ENCODE peak calls at places on chromosomes 13 and 19, in ten cellular contexts. P is retinal pigment epithelial cell, X is brain microvascular endothelial cell, B is fibroblast of lung, Y is foreskin keratinocyte, D is adrenal gland, H is IMR-90, O is heart left ventricle, U is uterus, T is PC-3. F is an unnamed sample.

GRCh38 chr13:87622921-87623320 is 48.2 kb upstream of the SLITRK5 start:
- DNase-seq in H (no peak), D (no peak), X (no peak), Y (no peak), B (peak; percentile 5), U (no peak), T (no peak), P (no peak), O (no peak), F (no peak)

GRCh38 chr13:26988059-26988769 is 183.4 kb downstream of the USP12 start:
- DNase-seq in B (no peak), U (no peak), T (no peak), O (no peak), P (no peak), H (no peak), D (no peak), Y (no peak), X (no peak), F (no peak)

GRCh38 chr13:102999498-102999897 is 66.7 kb downstream of the SLC10A2 start:
- DNase-seq in U (no peak), O (no peak), B (no peak), H (no peak), X (no peak), Y (no peak), D (no peak), P (no peak), T (no peak), F (no peak)

GRCh38 chr19:4474504-4475136 is 2.5 kb downstream of the HDGFL2 start:
- DNase-seq in X (peak; percentile 52), P (no peak), H (peak; percentile 68), B (peak; percentile 72), Y (peak; percentile 41), U (no peak), O (no peak), T (peak; percentile 12), D (no peak), F (peak; percentile 34)

GRCh38 chr19:29724102-29724641 is 9.1 kb upstream of the C19orf12 start:
- DNase-seq in O (no peak), U (no peak), Y (no peak), D (no peak), B (peak; percentile 32), X (no peak), T (no peak), P (no peak), H (peak; percentile 5), F (no peak)

GRCh38 chr13:113114511-113115362 is 7.9 kb upstream of the F10 start:
- DNase-seq in T (no peak), X (no peak), H (no peak), U (peak; percentile 9), B (no peak), P (no peak), Y (no peak), O (peak; percentile 9), D (no peak), F (no peak)

GRCh38 chr13:81295177-81295576 is 954.3 kb upstream of the SPRY2 start:
- DNase-seq in H (no peak), P (no peak), U (no peak), B (no peak), O (no peak), D (no peak), Y (no peak), T (no peak), X (no peak), F (no peak)

GRCh38 chr13:106095406-106095805 is 440.1 kb downstream of the EFNB2 start:
- DNase-seq in O (no peak), X (no peak), Y (no peak), T (no peak), P (no peak), D (no peak), H (no peak), B (no peak), U (no peak), F (no peak)

DNA sequence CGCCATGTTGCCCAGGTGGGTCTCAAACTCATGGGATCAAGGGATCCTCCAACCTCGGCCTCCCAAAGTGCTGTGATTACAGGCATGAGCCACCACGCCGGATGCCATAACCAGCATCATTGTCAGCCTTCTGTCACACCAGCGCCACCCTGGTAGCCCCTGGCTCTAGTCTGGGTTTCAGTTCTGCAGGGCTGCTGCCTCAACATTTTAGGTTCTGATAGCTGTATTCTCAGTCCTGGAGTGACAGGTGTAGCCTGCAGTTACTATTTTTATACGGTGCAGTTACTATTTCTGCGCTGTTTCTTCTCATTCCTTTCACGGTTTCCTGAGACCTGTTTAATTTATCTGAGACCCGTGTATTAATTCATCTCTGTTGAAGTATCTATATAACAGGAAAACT is 57.1 kb downstream of the TRPM4 start:
- DNase-seq in U (no peak), O (no peak), X (no peak), D (no peak), H (no peak), P (no peak), Y (no peak), B (no peak), T (no peak), F (no peak)
- TF ChIP-seq CTCF in U (no peak), O (no peak), X (no peak), D (no peak), H (no peak), P (no peak), Y (no peak), B (no peak), T (no peak), F (no peak)

GRCh38 chr19:39082745-39083598 is 1.2 kb upstream of the ACP7 start:
- DNase-seq in Y (peak; percentile 29), O (no peak), X (no peak), P (no peak), U (no peak), T (peak; percentile 19), D (no peak), B (no peak), H (no peak), F (no peak)

GRCh38 chr19:39085392-39085791 is 1.2 kb downstream of the ACP7 start:
- DNase-seq in X (no peak), P (no peak), U (no peak), T (no peak), H (no peak), D (no peak), O (no peak), B (no peak), Y (no peak), F (no peak)

GRCh38 chr19:39083599-39083982 is 577 bp upstream of the ACP7 start:
- DNase-seq in T (no peak), Y (peak; percentile 27), P (no peak), O (no peak), D (no peak), H (no peak), U (no peak), B (no peak), X (no peak), F (no peak)

GRCh38 chr19:39084732-39085080 is 538 bp downstream of the ACP7 start:
- DNase-seq in H (no peak), O (no peak), X (no peak), D (no peak), U (no peak), Y (no peak), T (peak; percentile 14), B (no peak), P (no peak), F (no peak)

DNA sequence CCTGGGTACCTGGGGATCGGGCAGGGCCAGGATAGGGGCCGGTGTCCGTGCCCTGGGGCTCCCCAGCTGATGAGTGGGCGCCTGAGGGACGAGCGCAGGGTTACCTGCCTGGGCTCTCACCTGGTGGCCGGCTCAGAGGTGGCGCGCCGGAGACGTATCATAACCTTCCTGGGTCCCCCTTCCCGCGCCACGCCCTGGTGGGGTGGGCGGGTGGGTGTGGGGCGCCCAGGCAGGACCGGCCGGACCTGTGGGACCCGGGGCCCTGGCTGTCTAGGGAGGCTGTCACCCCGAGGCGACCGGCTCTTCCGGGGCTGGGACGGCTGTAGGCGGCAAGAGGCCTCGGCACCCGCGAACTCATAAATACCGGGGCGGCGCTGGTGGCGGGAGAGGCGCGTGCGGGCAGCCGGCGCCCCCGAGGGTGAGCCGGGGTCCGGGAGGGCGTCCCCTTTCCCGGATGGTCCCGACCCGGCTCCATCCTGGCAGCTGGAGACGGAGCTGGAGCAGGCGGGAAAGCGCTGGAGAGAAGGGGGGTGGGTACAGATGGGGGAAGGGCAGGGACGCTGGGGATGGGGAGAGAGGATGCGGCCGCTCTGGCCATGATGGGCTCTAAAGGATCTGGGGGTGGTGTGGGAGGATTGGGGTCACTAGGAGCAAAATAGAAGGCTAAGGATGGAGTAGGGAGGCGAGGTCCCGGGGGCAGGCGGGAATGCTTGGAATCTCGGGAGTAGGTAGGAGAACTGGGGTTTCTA is at the start of gene ACP7:
- DNase-seq in U (no peak), P (no peak), O (no peak), H (no peak), T (peak; percentile 32), Y (no peak), B (no peak), X (no peak), D (no peak), F (no peak)
- TF ChIP-seq CTCF in U (no peak), P (no peak), O (no peak), H (no peak), T (no peak), Y (no peak), B (no peak), X (no peak), D (no peak), F (no peak)

GRCh38 chr13:36088001-36088400 is 43.2 kb downstream of the DCLK1 start:
- DNase-seq in O (no peak), U (no peak), D (no peak), T (peak; percentile 20), B (peak; percentile 3), Y (peak; percentile 27), X (no peak), P (no peak), H (no peak), F (no peak)

GRCh38 chr13:36084131-36084530 is 47.1 kb downstream of the DCLK1 start:
- DNase-seq in O (no peak), D (no peak), Y (no peak), H (no peak), P (no peak), X (no peak), T (no peak), B (no peak), U (no peak), F (no peak)

GRCh38 chr13:36089130-36089529 is 42.1 kb downstream of the DCLK1 start:
- DNase-seq in B (no peak), D (no peak), X (no peak), O (no peak), Y (no peak), U (peak; percentile 44), P (no peak), T (no peak), H (no peak), F (no peak)

GRCh38 chr13:36088463-36088862 is 42.7 kb downstream of the DCLK1 start:
- DNase-seq in H (no peak), U (no peak), D (no peak), X (no peak), P (no peak), T (no peak), Y (no peak), B (no peak), O (no peak), F (no peak)

DNA sequence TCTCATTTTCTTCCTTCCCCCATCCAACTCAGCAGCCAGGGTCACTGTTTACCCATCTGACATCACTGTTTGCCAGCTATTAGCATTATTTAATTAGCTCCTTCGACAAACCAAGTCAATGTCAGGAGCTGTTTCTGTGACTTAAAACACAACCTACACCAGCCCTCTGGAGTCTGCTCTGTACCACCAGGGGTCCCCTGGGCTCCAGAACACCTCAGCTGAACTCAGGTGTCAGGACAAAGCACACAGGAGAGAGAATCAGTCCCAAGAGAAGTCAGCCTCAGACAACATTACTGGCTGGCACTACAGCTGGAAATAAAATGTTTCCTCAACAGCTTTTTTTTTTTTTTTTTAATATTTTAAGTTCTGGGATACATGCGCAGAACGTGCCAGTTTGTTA is 45.1 kb downstream of the DCLK1 start:
- DNase-seq in U (no peak), Y (no peak), B (no peak), P (no peak), X (no peak), D (no peak), O (no peak), H (no peak), T (no peak), F (no peak)
- TF ChIP-seq CTCF in U (no peak), Y (no peak), B (no peak), P (peak; percentile 24), X (peak; percentile 15), D (no peak), O (no peak), H (no peak), T (no peak), F (no peak)

GRCh38 chr13:91072511-91072910 is 275.0 kb upstream of the MIR17HG start:
- DNase-seq in U (no peak), Y (peak; percentile 7), D (no peak), T (no peak), P (no peak), B (no peak), H (no peak), O (no peak), X (no peak), F (no peak)

GRCh38 chr13:91079190-91079589 is 268.3 kb upstream of the MIR17HG start:
- DNase-seq in T (no peak), H (no peak), B (no peak), D (no peak), X (no peak), U (no peak), P (no peak), O (no peak), Y (no peak), F (no peak)

GRCh38 chr13:91078093-91078679 is 269.3 kb upstream of the MIR17HG start:
- DNase-seq in O (no peak), H (no peak), U (no peak), D (no peak), B (peak; percentile 4), X (no peak), T (peak; percentile 21), P (no peak), Y (peak; percentile 18), F (no peak)
- TF ChIP-seq CTCF in O (no peak), H (no peak), U (no peak), D (no peak), B (no peak), X (peak; percentile 31), T (peak; percentile 54), P (peak; percentile 41), Y (peak; percentile 38), F (no peak)

F was measured in thyroid gland.